ENCODE peak calls at places on chromosome 12, in ten cellular contexts. X is stomach, J is right lobe of liver, R is ovary, P is IMR-90, G is Peyer's patch, O is A549, N is spleen, Q is endothelial cell of umbilical vein, T is body of pancreas. C is an unnamed sample. For H3K4me1, the result is how much of the 10 kb centered on the place peaks cover.

GRCh38 chr12:47905313-47905730 is 528 bp upstream of the VDR start:
- DNase-seq in J (peak), R (peak), G (peak), O (no peak), Q (no peak), T (peak), P (no peak), N (peak), X (peak), C (no peak)

GRCh38 chr12:49917126-49917787 is 13.6 kb upstream of the FAIM2 start:
- DNase-seq in P (no peak), R (peak), G (no peak), J (no peak), N (peak), T (no peak), O (no peak), X (no peak), Q (no peak), C (no peak)

GRCh38 chr12:14239350-14239934 is 126.0 kb upstream of the ATF7IP start:
- DNase-seq in G (no peak), R (no peak), T (peak), P (no peak), Q (no peak), N (no peak), J (peak), X (no peak), O (no peak), C (no peak)

GRCh38 chr12:68304626-68305025 is 27.5 kb downstream of the MDM1 start:
- DNase-seq in P (peak), G (no peak), N (no peak), R (no peak), O (no peak), Q (peak), T (no peak), X (no peak), J (no peak), C (no peak)

GRCh38 chr12:58860050-58860787 is 60.1 kb downstream of the LRIG3 start:
- DNase-seq in T (peak), O (no peak), R (no peak), J (no peak), G (no peak), N (no peak), P (no peak), Q (no peak), X (peak), C (no peak)

GRCh38 chr12:100359822-100360221 is 2.9 kb downstream of the SLC17A8 start:
- DNase-seq in P (peak), Q (no peak), O (no peak), T (no peak), J (no peak), X (no peak), R (no peak), G (no peak), N (no peak), C (no peak)

GRCh38 chr12:114777052-114777451 is 93.1 kb upstream of the TBX3 start:
- DNase-seq in J (no peak), N (no peak), O (no peak), X (no peak), T (no peak), R (no peak), P (peak), Q (no peak), G (no peak), C (no peak)

GRCh38 chr12:51131745-51132521 is 41.0 kb downstream of the TFCP2 start:
- DNase-seq in N (no peak), G (no peak), X (no peak), Q (no peak), R (no peak), T (no peak), O (no peak), P (no peak), J (no peak), C (no peak)

GRCh38 chr12:4331842-4332241 is 10.8 kb downstream of the TIGAR start:
- DNase-seq in J (no peak), P (no peak), O (no peak), T (no peak), Q (no peak), R (no peak), N (no peak), G (no peak), X (no peak), C (no peak)

GRCh38 chr12:109715310-109716091 is 1.9 kb downstream of the FAM222A start:
- DNase-seq in J (no peak), X (peak), O (no peak), P (no peak), T (peak), Q (no peak), R (peak), N (no peak), G (no peak), C (no peak)

GRCh38 chr12:76486011-76486410 is 73.6 kb downstream of the OSBPL8 start:
- DNase-seq in O (no peak), X (no peak), P (no peak), R (no peak), Q (no peak), G (no peak), J (no peak), N (no peak), T (no peak), C (no peak)

GRCh38 chr12:106195638-106196037 is 52.2 kb downstream of the CKAP4 start:
- DNase-seq in R (peak), Q (no peak), X (peak), P (peak), T (peak), O (no peak), G (no peak), J (peak), N (peak), C (peak)

GRCh38 chr12:89750821-89751227 is 42.2 kb upstream of the ATP2B1 start:
- DNase-seq in Q (no peak), O (no peak), N (no peak), P (no peak), R (no peak), T (no peak), G (no peak), J (no peak), X (no peak), C (no peak)

GRCh38 chr12:82873951-82874350 is 187.2 kb downstream of the TMTC2 start:
- DNase-seq in J (no peak), G (no peak), P (no peak), O (no peak), R (no peak), X (no peak), T (no peak), N (no peak), Q (no peak), C (no peak)

GRCh38 chr12:101642115-101643067 is 47.6 kb downstream of the MYBPC1 start:
- DNase-seq in R (no peak), Q (peak), J (peak), N (no peak), T (peak), G (peak), P (no peak), O (no peak), X (peak), C (no peak)

GRCh38 chr12:124397399-124397679 is 102.4 kb downstream of the RFLNA start:
- DNase-seq in O (no peak), N (no peak), P (no peak), G (no peak), X (no peak), R (no peak), Q (no peak), T (no peak), J (no peak), C (no peak)

GRCh38 chr12:124400124-124400523 is 105.2 kb downstream of the RFLNA start:
- DNase-seq in X (no peak), J (no peak), T (no peak), N (no peak), O (no peak), R (no peak), Q (no peak), G (no peak), P (no peak), C (no peak)

GRCh38 chr12:124397807-124398577 is 103.1 kb downstream of the RFLNA start:
- DNase-seq in N (no peak), G (peak), T (peak), Q (no peak), X (peak), P (peak), R (peak), J (no peak), O (no peak), C (no peak)

GRCh38 chr12:124399622-124400021 is 104.7 kb downstream of the RFLNA start:
- DNase-seq in N (no peak), G (peak), X (no peak), Q (peak), J (no peak), O (peak), P (no peak), T (no peak), R (peak), C (no peak)

GRCh38 chr12:124398578-124399227 is 103.8 kb downstream of the RFLNA start:
- DNase-seq in X (peak), Q (no peak), P (no peak), G (no peak), J (no peak), T (peak), O (no peak), R (peak), N (no peak), C (peak)
- H3K27ac ChIP-seq in X (peak), Q (no peak), P (no peak), G (peak), J (no peak), T (peak), O (no peak), R (no peak), N (no peak), C (peak)

GRCh38 chr12:132729541-132730320 is 19.1 kb downstream of the PGAM5 start:
- DNase-seq in N (no peak), J (peak), O (no peak), P (no peak), X (no peak), G (no peak), Q (no peak), R (no peak), T (no peak), C (no peak)
- TF ChIP-seq POLR2A in N (no peak), J (no peak), O (no peak), P (no peak), X (no peak), G (no peak), Q (no peak), R (no peak), T (no peak), C (no peak)

DNA sequence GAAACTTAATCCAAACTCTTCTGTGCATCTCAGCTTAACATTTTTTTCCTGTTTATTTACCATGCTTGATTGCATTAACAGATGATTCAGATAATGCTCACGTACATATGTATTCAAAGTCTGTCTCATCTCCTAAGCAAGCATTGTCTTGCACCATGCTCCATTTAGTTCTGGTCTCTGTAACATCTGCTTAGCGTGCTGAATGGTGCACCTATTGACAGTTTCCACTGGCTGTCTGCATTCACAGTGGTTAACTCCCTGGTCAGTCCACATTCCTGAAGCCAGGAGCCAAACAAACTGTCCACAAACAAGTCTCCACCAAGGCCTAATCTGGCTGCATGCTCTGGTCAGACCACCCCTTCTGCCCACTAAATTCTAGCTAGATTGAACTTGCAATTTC is 83.9 kb downstream of the KNTC1 start:
- DNase-seq in Q (no peak), O (no peak), G (no peak), T (no peak), N (no peak), X (no peak), R (no peak), P (peak), J (no peak), C (no peak)
- H3K4me1 ChIP-seq in Q (under half), O (under half), G (under half), T (under half), N (under half), X (under half), R (under half), P (under half), J (under half), C (under half)

GRCh38 chr12:53982616-53983579 is 2.0 kb upstream of the HOXC10 start:
- DNase-seq in P (no peak), O (no peak), J (no peak), G (no peak), X (no peak), R (no peak), T (no peak), N (no peak), Q (no peak), C (no peak)

GRCh38 chr12:53984901-53985357 is at the start of gene HOXC10:
- DNase-seq in P (peak), J (no peak), Q (peak), O (peak), T (peak), N (no peak), R (peak), G (peak), X (peak), C (peak)

GRCh38 chr12:53985358-53985899 is 483 bp downstream of the HOXC10 start:
- DNase-seq in J (no peak), Q (peak), X (no peak), O (no peak), G (no peak), T (no peak), P (no peak), N (no peak), R (peak), C (no peak)

GRCh38 chr12:53981652-53982565 is 3.0 kb upstream of the HOXC10 start:
- DNase-seq in Q (no peak), N (no peak), G (no peak), P (no peak), O (no peak), R (no peak), T (no peak), J (no peak), X (no peak), C (no peak)

GRCh38 chr12:53983580-53984572 is 1.1 kb upstream of the HOXC10 start:
- DNase-seq in T (no peak), O (no peak), Q (no peak), R (no peak), P (no peak), N (no peak), X (no peak), G (no peak), J (no peak), C (no peak)
- H3K27ac ChIP-seq in T (no peak), O (peak), Q (no peak), R (no peak), P (no peak), N (no peak), X (no peak), G (no peak), J (no peak), C (no peak)

GRCh38 chr12:6372403-6373003 is 2.9 kb downstream of the SCNN1A start:
- DNase-seq in X (peak), J (no peak), R (peak), O (peak), T (peak), P (peak), G (peak), N (peak), Q (peak), C (no peak)
- TF ChIP-seq POLR2A in X (no peak), J (no peak), R (no peak), O (no peak), T (peak), P (no peak), G (no peak), N (no peak), Q (no peak), C (no peak)

GRCh38 chr12:88338486-88338885 is 196.4 kb downstream of the TMTC3 start:
- DNase-seq in P (no peak), Q (no peak), T (no peak), G (no peak), N (no peak), X (no peak), O (no peak), R (no peak), J (no peak), C (no peak)
- H3K4me1 ChIP-seq in P (under half), Q (under half), T (under half), G (under half), N (under half), X (under half), O (under half), R (under half), J (under half), C (under half)

GRCh38 chr12:107767466-107767865 is 6.5 kb upstream of the PRDM4 start:
- DNase-seq in P (no peak), N (no peak), T (no peak), G (no peak), Q (no peak), R (no peak), O (no peak), X (no peak), J (no peak), C (no peak)
- H3K27ac ChIP-seq in P (no peak), N (no peak), T (no peak), G (no peak), Q (no peak), R (no peak), O (no peak), X (no peak), J (no peak), C (no peak)

DNA sequence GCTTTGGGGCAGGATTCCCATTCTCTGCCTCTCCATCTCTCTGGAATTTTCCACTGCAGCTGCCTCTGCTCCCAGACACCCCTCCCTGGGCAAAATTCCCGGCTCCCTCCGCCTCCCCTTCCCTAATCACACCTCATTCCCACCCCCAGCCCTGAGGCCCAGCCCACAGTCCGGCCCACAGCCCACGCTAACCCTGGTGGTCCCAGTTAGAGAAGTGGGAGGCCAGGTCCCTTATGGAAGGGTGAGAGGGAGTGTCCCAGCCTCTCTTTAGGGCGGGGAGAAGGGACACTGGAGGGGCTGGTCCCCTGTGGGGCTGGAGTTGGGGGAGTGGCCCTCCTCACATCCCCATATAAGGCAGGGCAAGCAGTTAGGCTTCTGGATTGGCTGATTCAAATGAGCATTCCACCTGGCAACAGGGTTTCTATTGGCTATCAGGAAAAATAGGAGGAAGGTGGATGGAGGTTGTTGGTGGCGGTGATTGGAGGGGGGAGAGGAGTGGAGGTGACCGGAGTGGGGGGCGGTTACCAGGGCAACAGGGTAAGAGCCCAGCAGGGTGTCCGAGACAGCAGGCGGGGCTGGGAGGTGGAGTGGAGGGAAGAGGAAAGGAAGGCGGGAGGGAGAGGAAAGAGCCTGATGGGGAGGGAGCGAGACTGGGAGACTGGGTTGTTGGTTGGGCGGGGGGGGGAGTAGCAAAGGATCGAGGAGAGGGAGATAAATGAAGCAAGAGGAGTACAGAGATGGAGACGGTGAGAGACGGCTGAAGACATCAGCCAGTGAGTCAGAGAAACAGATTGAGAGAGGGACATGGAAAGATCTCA is 1.9 kb upstream of the PTMS start:
- DNase-seq in P (peak), J (peak), T (peak), R (peak), G (peak), X (peak), Q (peak), O (peak), N (peak), C (peak)
- TF ChIP-seq POLR2A in P (no peak), J (no peak), T (no peak), R (no peak), G (no peak), X (no peak), Q (no peak), O (peak), N (no peak), C (no peak)

DNA sequence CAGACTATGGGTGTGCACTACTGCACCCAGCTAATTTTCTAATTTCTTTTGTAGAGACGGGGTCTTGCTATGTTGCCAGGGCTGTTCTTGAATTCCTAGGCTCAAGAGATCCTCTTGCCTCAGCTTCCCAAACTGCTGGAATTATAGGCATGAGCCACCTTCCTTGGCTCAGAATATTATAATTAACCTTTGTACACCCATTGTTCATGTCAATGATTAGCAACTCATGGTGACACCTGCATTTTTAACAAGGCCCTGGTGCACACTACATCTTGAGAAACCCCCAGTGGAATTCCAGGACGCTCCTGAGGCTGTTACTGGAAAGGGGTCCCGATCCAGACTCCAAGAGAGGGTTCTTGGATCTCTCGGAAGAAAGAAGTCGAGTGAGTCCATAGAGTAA is 28.3 kb upstream of the CCDC63 start:
- DNase-seq in G (no peak), J (no peak), P (no peak), O (no peak), Q (no peak), R (no peak), N (no peak), X (no peak), T (no peak), C (no peak)
- H3K4me1 ChIP-seq in G (under half), J (under half), P (under half), O (under half), Q (under half), R (under half), N (under half), X (under half), T (under half), C (under half)

GRCh38 chr12:20212658-20213387 is 155.5 kb upstream of the PDE3A start:
- DNase-seq in G (no peak), X (peak), N (no peak), P (peak), J (peak), R (peak), Q (peak), T (peak), O (peak), C (no peak)
- H3K27ac ChIP-seq in G (peak), X (peak), N (peak), P (peak), J (peak), R (no peak), Q (peak), T (peak), O (peak), C (peak)